ENCODE peak calls at places on chromosome 22, in four cellular contexts. E is GM12878, O is H1, N is HepG2. X is an unnamed sample.

GRCh38 chr22:30333707-30334087 is 7.0 kb upstream of the TBC1D10A start:
- DNase-seq in E (no peak), O (no peak), N (no peak), X (no peak)

GRCh38 chr22:37051629-37052385 is at the start of gene KCTD17:
- DNase-seq in E (no peak), O (peak), N (no peak), X (peak)

GRCh38 chr22:50699754-50700386 is 27.2 kb downstream of the SHANK3 start:
- DNase-seq in E (no peak), O (no peak), N (peak), X (peak)

GRCh38 chr22:48695731-48696305 is 1131.9 kb downstream of the BRD1 start:
- DNase-seq in E (no peak), O (no peak), N (no peak), X (no peak)

GRCh38 chr22:48587236-48587865 is 1240.3 kb downstream of the BRD1 start:
- DNase-seq in E (no peak), O (no peak), N (no peak), X (no peak)

GRCh38 chr22:39405346-39406085 is 5.9 kb downstream of the TAB1 start:
- DNase-seq in E (no peak), O (no peak), N (no peak), X (no peak)

GRCh38 chr22:38436629-38437395 is 18.2 kb downstream of the KCNJ4 start:
- DNase-seq in E (no peak), O (no peak), N (no peak), X (no peak)

GRCh38 chr22:38947321-38948112 is 9.9 kb upstream of the APOBEC3A start:
- DNase-seq in E (no peak), O (no peak), N (no peak), X (no peak)

GRCh38 chr22:25822344-25822743 is 80.4 kb downstream of the MYO18B start:
- DNase-seq in E (no peak), O (no peak), N (no peak), X (no peak)

GRCh38 chr22:30889996-30890480 is 78.5 kb downstream of the MORC2 start:
- DNase-seq in E (no peak), O (peak), N (no peak), X (no peak)

GRCh38 chr22:38850941-38851849 is 7.4 kb upstream of the NPTXR start:
- DNase-seq in E (no peak), O (no peak), N (no peak), X (no peak)

GRCh38 chr22:42283288-42284229 is 13.1 kb upstream of the TCF20 start:
- DNase-seq in E (no peak), O (peak), N (no peak), X (no peak)

GRCh38 chr22:23566716-23567475 is 13.2 kb downstream of the IGLL1 start:
- DNase-seq in E (no peak), O (no peak), N (no peak), X (no peak)

GRCh38 chr22:41933411-41934177 is 7.0 kb upstream of the TNFRSF13C start:
- DNase-seq in E (no peak), O (no peak), N (no peak), X (no peak)

GRCh38 chr22:30290679-30291333 is 1.5 kb upstream of the CASTOR1 start:
- DNase-seq in E (no peak), O (no peak), N (peak), X (no peak)

GRCh38 chr22:36833073-36833472 is 16.2 kb upstream of the PVALB start:
- DNase-seq in E (peak), O (no peak), N (no peak), X (no peak)

GRCh38 chr22:26429458-26430238 is 588 bp downstream of the ASPHD2 start:
- DNase-seq in E (no peak), O (no peak), N (no peak), X (peak)

GRCh38 chr22:19872779-19873137 is 18.1 kb upstream of the GNB1L start:
- DNase-seq in E (no peak), O (peak), N (no peak), X (no peak)

GRCh38 chr22:19873138-19873959 is 18.7 kb upstream of the GNB1L start:
- DNase-seq in E (no peak), O (no peak), N (no peak), X (no peak)

GRCh38 chr22:19874307-19875060 is 19.8 kb upstream of the GNB1L start:
- DNase-seq in E (no peak), O (peak), N (no peak), X (no peak)

GRCh38 chr22:19875061-19875530 is 20.4 kb upstream of the GNB1L start:
- DNase-seq in E (no peak), O (no peak), N (no peak), X (no peak)

DNA sequence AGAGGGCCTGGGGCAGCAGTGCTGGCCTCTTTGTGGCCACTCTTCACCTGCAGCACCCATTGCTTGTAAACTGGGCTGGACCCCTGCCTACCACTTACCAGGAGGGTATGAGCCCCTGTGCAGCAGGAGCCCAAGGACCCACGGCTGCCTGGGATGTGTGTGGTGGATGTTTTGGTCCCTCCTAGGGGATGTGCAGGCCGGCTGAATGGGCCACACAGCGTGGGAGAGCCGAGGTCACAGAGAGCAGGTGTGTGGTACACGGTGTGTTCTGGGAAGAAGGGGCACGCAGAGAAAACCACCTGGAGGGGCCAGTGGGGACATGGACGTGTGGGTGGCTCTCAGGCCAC is 19.3 kb upstream of the GNB1L start:
- DNase-seq in E (no peak), O (peak), N (no peak), X (no peak)
- TF ChIP-seq SP1 in E (no peak), O (no peak), N (no peak), X (no peak)

GRCh38 chr22:44328326-44328725 is 15.6 kb upstream of the SHISAL1 start:
- DNase-seq in E (no peak), O (no peak), N (no peak), X (no peak)
- TF ChIP-seq HDAC2 in E (no peak), O (no peak), N (no peak), X (no peak)

DNA sequence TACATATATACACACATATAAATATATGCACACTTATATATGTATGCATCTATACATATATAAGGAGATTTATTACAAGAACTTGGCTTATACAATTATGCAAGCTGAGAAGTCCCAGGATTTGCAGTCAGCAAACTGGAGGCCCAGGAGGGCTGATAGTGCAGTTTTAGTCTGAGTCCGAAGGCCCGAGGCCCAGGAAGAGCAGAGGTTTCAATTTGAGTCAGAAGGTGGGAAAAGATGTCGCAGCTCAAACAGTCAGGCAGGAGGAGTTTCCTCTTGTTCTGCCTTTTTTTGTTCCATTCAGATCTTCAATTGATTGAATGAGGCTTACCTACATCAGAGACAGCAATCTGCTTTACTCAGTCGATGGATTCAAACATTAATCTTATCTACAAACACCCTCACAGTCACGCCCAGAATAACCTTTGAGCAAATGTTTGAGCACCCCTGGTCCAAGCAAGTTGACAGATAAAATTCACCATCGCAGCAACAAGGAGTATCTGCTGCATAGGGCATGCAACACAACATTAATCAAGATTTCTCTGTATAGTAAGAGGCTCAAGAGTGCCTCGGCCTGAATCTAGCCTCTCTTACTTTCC is 4.0 kb upstream of the SGSM1 start:
- DNase-seq in E (no peak), O (no peak), N (peak), X (no peak)
- TF ChIP-seq SP1 in E (no peak), O (no peak), N (no peak), X (no peak)

DNA sequence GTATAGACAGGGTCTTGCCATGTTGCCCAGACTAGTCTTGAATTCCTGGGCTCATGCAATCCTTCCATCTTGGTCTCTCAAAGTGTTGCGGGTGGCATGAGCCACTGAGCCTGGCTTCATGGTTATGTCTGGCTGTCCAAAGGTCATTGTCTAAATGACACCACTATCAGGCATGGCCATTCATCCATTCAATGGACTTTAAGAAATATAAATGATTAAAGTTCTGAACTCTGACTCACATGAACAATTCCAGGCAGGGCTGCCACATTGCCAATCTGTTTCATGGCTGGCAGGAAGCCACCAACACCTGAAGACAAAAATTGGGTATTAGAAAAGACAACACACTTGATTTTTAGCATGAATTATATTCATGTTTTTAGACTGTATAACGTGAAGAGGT is 4.1 kb downstream of the RTCB start:
- DNase-seq in E (no peak), O (no peak), N (no peak), X (no peak)
- TF ChIP-seq HDAC2 in E (no peak), O (no peak), N (no peak), X (no peak)

GRCh38 chr22:27685515-27685914 is 116.0 kb downstream of the MN1 start:
- DNase-seq in E (no peak), O (no peak), N (no peak), X (peak)

GRCh38 chr22:27682438-27682837 is 119.1 kb downstream of the MN1 start:
- DNase-seq in E (no peak), O (peak), N (no peak), X (peak)

GRCh38 chr22:27686534-27686933 is 115.0 kb downstream of the MN1 start:
- DNase-seq in E (no peak), O (no peak), N (peak), X (no peak)

GRCh38 chr22:27685971-27686370 is 115.6 kb downstream of the MN1 start:
- DNase-seq in E (no peak), O (no peak), N (no peak), X (no peak)

GRCh38 chr22:27684856-27685255 is 116.7 kb downstream of the MN1 start:
- DNase-seq in E (no peak), O (no peak), N (no peak), X (no peak)
- TF ChIP-seq SP1 in E (no peak), O (no peak), N (no peak), X (no peak)

DNA sequence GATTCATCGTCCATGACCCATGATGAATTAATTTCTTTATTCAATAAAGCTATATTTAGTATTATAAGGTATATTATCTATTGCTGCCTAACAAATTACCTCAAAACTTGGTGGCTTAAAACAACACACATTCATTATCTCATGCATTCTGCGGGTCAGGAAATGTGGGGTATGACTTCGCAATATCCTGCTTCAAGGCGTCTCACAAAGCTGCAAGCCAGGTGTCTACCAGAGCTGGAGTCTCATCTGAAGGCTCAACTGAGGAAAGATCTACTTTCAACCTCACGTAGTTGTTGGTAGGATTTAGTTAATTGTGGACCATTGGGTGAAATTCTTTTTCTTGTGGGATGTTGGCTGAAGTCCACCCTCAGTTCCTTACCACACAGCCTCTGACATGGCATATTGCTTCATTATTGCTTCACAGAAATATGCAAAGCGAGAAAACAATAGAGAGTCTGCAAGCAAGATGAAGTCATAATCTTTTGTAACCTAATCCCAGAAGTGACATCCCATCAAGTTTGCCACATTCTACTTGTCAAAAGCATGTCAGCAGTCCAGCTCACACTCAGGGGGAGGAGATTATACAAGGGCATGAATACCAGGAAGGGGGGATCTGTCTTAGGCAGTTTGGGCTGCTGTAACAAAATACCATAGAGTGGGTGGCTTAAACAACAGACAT is 45.1 kb downstream of the KREMEN1 start:
- DNase-seq in E (no peak), O (no peak), N (peak), X (no peak)
- TF ChIP-seq HDAC2 in E (no peak), O (no peak), N (no peak), X (no peak)

X was measured in K562.